ENCODE peak calls at places on chromosomes 7 and 10, in nine cellular contexts. M, S, N, E, K, D, A, X and I are unnamed samples.

GRCh38 chr7:132782777-132783633 is 206.7 kb upstream of the PLXNA4 start:
- DNase-seq in K (no peak), D (no peak), E (no peak), M (peak; percentile 94), A (no peak), S (no peak), X (peak; percentile 30), N (no peak), I (no peak)

GRCh38 chr10:77859865-77860282 is 66.7 kb downstream of the DLG5 start:
- DNase-seq in N (no peak), K (no peak), X (no peak), E (no peak), A (no peak), S (no peak), M (no peak), D (no peak), I (no peak)

GRCh38 chr7:26291699-26292538 is at the start of gene SNX10:
- DNase-seq in M (no peak), N (peak; percentile 59), X (peak; percentile 72), A (peak; percentile 81), E (peak; percentile 85), S (peak; percentile 78), D (peak; percentile 77), K (peak; percentile 50), I (peak; percentile 92)

GRCh38 chr7:113710310-113711106 is 208.3 kb downstream of the PPP1R3A start:
- DNase-seq in K (peak; percentile 37), A (peak; percentile 51), S (peak; percentile 83), M (peak; percentile 82), E (peak; percentile 94), X (peak; percentile 87), N (peak; percentile 19), D (peak; percentile 62), I (peak; percentile 68)

GRCh38 chr10:67697646-67698245 is 1.8 kb upstream of the CTNNA3 start:
- DNase-seq in A (peak; percentile 14), N (no peak), D (peak; percentile 32), S (peak; percentile 66), X (peak; percentile 88), K (peak; percentile 58), E (peak; percentile 73), M (peak; percentile 47), I (peak; percentile 44)

GRCh38 chr7:36188266-36188665 is 35.2 kb downstream of the EEPD1 start:
- DNase-seq in N (no peak), A (no peak), K (no peak), M (no peak), S (no peak), D (no peak), E (no peak), X (no peak), I (no peak)

GRCh38 chr7:43531700-43532099 is 51.2 kb upstream of the STK17A start:
- DNase-seq in D (no peak), N (no peak), K (no peak), A (no peak), X (no peak), M (no peak), E (no peak), S (peak; percentile 36), I (no peak)

GRCh38 chr7:53306846-53307245 is 271.4 kb downstream of the POM121L12 start:
- DNase-seq in D (no peak), S (no peak), K (no peak), E (no peak), M (no peak), N (no peak), X (no peak), A (no peak), I (no peak)

GRCh38 chr7:90611115-90611514 is 15.0 kb downstream of the CDK14 start:
- DNase-seq in A (no peak), K (no peak), S (no peak), N (no peak), D (no peak), X (no peak), E (no peak), M (no peak), I (no peak)

GRCh38 chr7:101211501-101211900 is 5.9 kb downstream of the PLOD3 start:
- DNase-seq in M (no peak), S (no peak), D (no peak), A (no peak), K (no peak), X (no peak), E (no peak), N (no peak), I (no peak)

GRCh38 chr7:877312-878232 is 1.2 kb downstream of the GET4 start:
- DNase-seq in N (no peak), X (peak; percentile 13), D (peak; percentile 78), A (peak; percentile 43), E (peak; percentile 55), K (no peak), S (no peak), M (no peak), I (peak; percentile 86)

GRCh38 chr7:3302681-3303320 is 1.7 kb downstream of the SDK1 start:
- DNase-seq in D (no peak), N (no peak), E (no peak), M (no peak), X (no peak), K (no peak), A (no peak), S (no peak), I (no peak)

GRCh38 chr7:138834583-138834982 is 36.6 kb upstream of the ATP6V0A4 start:
- DNase-seq in K (no peak), M (no peak), E (no peak), A (no peak), S (no peak), D (no peak), X (no peak), N (no peak), I (no peak)

GRCh38 chr7:47571355-47572100 is 10.4 kb downstream of the TNS3 start:
- DNase-seq in E (no peak), A (no peak), K (no peak), D (peak; percentile 89), N (no peak), M (peak; percentile 81), X (peak; percentile 84), S (peak; percentile 65), I (peak; percentile 84)

GRCh38 chr10:28991738-28992270 is 297.1 kb upstream of the LYZL1 start:
- DNase-seq in X (peak; percentile 72), D (peak; percentile 40), K (peak; percentile 60), N (peak; percentile 40), E (peak; percentile 84), M (no peak), A (peak; percentile 46), S (peak; percentile 78), I (peak; percentile 74)

GRCh38 chr10:117931078-117931477 is 115.7 kb downstream of the RAB11FIP2 start:
- DNase-seq in A (no peak), M (no peak), E (no peak), X (no peak), D (no peak), N (no peak), S (no peak), K (no peak), I (no peak)

DNA sequence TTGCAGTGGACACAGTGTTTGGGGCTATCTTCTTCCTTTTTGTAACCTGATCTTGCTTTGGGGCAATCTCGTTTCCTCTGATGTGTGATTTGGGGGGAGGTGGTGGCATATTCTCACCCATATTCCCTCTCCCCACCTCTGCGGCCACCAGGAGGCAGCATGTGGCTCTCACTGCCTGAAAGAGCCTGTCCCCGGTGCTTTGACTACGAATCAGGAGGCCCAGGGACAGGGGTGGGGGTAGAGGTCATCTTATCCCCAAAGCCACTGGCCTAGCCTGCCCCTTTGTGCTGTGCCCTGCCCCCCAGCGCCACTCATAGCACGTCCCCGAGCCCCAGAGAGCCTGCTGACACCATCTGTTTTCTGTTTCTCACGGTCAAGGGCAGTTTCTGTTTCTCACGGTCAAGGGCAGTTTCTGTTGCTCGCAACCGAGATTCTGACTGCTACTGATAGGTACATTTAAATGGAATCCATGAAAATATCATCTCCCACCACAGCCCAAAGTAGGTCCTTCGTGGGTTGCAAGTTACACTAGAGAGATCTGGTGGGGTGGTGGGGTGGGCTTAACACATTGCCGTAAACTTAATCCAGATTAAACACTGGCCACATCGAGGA is 28.2 kb downstream of the PHYH start:
- DNase-seq in E (peak; percentile 91), X (peak; percentile 1), S (peak; percentile 29), K (peak; percentile 53), D (peak; percentile 67), A (peak; percentile 43), N (peak; percentile 27), M (no peak), I (peak; percentile 54)
- TF ChIP-seq CTCF in E (peak; percentile 83), X (peak; percentile 49), S (peak; percentile 62), K (peak; percentile 33), D (peak; percentile 44), A (peak; percentile 63), N (peak; percentile 60), M (peak; percentile 43), I (peak; percentile 54)

DNA sequence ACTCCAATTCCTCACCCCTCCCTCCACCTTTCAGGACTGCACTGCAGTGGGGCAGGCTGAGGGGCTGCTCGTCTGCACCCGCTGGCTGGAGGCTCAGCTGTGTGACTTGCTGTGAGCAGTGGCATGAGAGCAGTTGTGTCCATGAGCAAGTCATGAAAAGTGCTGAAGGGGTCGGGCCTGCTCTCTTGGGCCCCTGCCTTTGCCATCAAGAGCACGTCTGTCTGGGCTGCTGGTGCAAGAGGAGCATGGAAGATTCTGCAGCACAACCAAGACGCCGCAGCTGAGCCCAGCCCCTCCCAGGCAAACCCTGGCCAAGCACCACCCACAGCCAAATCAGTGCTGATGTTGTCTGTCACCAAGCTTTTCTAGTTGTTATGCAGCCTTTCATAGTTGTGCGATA is 284.3 kb downstream of the TCERG1L start:
- DNase-seq in X (no peak), S (no peak), A (no peak), M (no peak), K (no peak), N (no peak), E (no peak), D (no peak), I (no peak)
- TF ChIP-seq CTCF in X (no peak), S (no peak), A (no peak), M (no peak), K (no peak), N (no peak), E (no peak), D (no peak), I (no peak)

GRCh38 chr7:29854257-29854938 is 48.1 kb downstream of the WIPF3 start:
- DNase-seq in M (peak; percentile 4), A (no peak), E (peak; percentile 73), K (no peak), S (peak; percentile 75), D (no peak), X (peak; percentile 63), N (no peak), I (peak; percentile 58)
- TF ChIP-seq CTCF in M (peak; percentile 9), A (no peak), E (no peak), K (no peak), S (peak; percentile 21), D (no peak), X (peak; percentile 40), N (peak; percentile 18), I (peak; percentile 33)

DNA sequence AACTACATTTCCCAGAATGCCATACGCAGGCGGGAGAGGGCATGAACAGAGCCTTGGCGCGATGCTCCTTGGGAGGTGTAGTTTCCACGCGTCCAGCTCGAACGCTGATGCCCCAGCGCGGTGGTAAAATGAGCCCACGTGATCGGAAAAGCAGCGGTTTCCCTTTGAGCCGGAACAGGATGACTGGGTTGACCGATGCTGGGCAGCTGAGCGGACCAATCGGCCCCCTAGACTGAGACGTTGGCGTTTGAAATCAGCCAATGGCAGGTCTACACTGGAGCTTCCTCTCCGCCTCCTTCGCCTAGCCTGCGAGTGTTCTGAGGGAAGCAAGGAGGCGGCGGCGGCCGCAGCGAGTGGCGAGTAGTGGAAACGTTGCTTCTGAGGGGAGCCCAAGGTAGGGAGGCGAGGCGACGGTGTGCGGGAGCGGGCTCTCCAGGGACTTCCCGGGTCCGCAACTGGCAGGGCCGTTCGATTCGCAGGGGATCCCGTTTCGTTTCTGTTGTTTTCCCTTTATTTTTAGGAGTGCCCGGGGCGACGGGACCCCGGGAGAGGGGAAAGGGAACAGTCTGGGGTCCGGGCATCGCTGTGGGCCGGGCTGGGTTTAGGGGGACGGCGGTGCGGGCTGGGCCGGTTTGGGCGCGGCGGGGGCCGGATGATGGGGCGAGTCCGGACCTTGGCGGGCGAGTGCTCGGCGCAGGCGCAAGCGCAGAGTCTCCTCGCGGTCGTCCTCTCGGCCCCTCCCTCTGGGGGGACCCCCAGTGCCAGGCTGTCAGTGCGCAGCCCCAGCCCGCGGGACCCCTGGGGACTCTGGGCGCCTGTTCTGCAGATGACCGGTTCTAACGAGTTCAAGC is at the start of gene BUB3:
- DNase-seq in K (peak; percentile 99), M (peak; percentile 100), D (peak; percentile 99), E (peak; percentile 99), N (peak; percentile 92), X (peak; percentile 97), S (peak; percentile 100), A (peak; percentile 98), I (peak; percentile 88)
- TF ChIP-seq CTCF in K (no peak), M (peak; percentile 8), D (peak; percentile 13), E (no peak), N (no peak), X (no peak), S (no peak), A (peak; percentile 23), I (no peak)